ENCODE peak calls at places on chromosomes 12 and 14, in four cellular contexts. One of them, this sample, is unnamed.

GRCh38 chr14:38419579-38419978 is 163.7 kb upstream of the CLEC14A start:
- DNase-seq in tibial nerve: no peak
- DNase-seq in activated CD8-positive, alpha-beta T cell treated with anti-CD3 and anti-CD28 coated beads for 36 hours: no peak
- DNase-seq in nephron progenitor cell: no peak
- DNase-seq in this sample: no peak

GRCh38 chr14:100604709-100605108 is 17.5 kb upstream of the BEGAIN start:
- DNase-seq in tibial nerve: no peak
- DNase-seq in activated CD8-positive, alpha-beta T cell treated with anti-CD3 and anti-CD28 coated beads for 36 hours: no peak
- DNase-seq in nephron progenitor cell: no peak
- DNase-seq in this sample: no peak

GRCh38 chr14:29016050-29016900 is 249.7 kb downstream of the FOXG1 start:
- DNase-seq in tibial nerve: no peak
- DNase-seq in activated CD8-positive, alpha-beta T cell treated with anti-CD3 and anti-CD28 coated beads for 36 hours: peak
- DNase-seq in nephron progenitor cell: peak
- DNase-seq in this sample: peak

GRCh38 chr12:114481200-114481535 is 75.2 kb upstream of the TBX5 start:
- DNase-seq in tibial nerve: no peak
- DNase-seq in activated CD8-positive, alpha-beta T cell treated with anti-CD3 and anti-CD28 coated beads for 36 hours: no peak
- DNase-seq in nephron progenitor cell: peak
- DNase-seq in this sample: no peak

GRCh38 chr14:69535230-69535848 is 39.3 kb downstream of the CCDC177 start:
- DNase-seq in tibial nerve: peak
- DNase-seq in activated CD8-positive, alpha-beta T cell treated with anti-CD3 and anti-CD28 coated beads for 36 hours: no peak
- DNase-seq in nephron progenitor cell: peak
- DNase-seq in this sample: no peak

GRCh38 chr14:36807727-36808126 is 146.1 kb downstream of the PAX9 start:
- DNase-seq in tibial nerve: no peak
- DNase-seq in activated CD8-positive, alpha-beta T cell treated with anti-CD3 and anti-CD28 coated beads for 36 hours: no peak
- DNase-seq in nephron progenitor cell: no peak
- DNase-seq in this sample: no peak

GRCh38 chr12:93315907-93316622 is 61.7 kb upstream of the NUDT4 start:
- DNase-seq in tibial nerve: no peak
- DNase-seq in activated CD8-positive, alpha-beta T cell treated with anti-CD3 and anti-CD28 coated beads for 36 hours: no peak
- DNase-seq in nephron progenitor cell: no peak
- DNase-seq in this sample: no peak

GRCh38 chr12:96751626-96752025 is 155.4 kb upstream of the NEDD1 start:
- DNase-seq in tibial nerve: no peak
- DNase-seq in activated CD8-positive, alpha-beta T cell treated with anti-CD3 and anti-CD28 coated beads for 36 hours: no peak
- DNase-seq in nephron progenitor cell: no peak
- DNase-seq in this sample: no peak

GRCh38 chr12:101969-102878 is 35.7 kb downstream of the IQSEC3 start:
- DNase-seq in tibial nerve: no peak
- DNase-seq in activated CD8-positive, alpha-beta T cell treated with anti-CD3 and anti-CD28 coated beads for 36 hours: peak
- DNase-seq in nephron progenitor cell: peak
- DNase-seq in this sample: peak

GRCh38 chr14:66842911-66843572 is 335.1 kb downstream of the GPHN start:
- DNase-seq in tibial nerve: no peak
- DNase-seq in activated CD8-positive, alpha-beta T cell treated with anti-CD3 and anti-CD28 coated beads for 36 hours: no peak
- DNase-seq in nephron progenitor cell: no peak
- DNase-seq in this sample: no peak

GRCh38 chr14:37343307-37344094 is 145.8 kb downstream of the MIPOL1 start:
- DNase-seq in tibial nerve: no peak
- DNase-seq in activated CD8-positive, alpha-beta T cell treated with anti-CD3 and anti-CD28 coated beads for 36 hours: no peak
- DNase-seq in nephron progenitor cell: no peak
- DNase-seq in this sample: no peak

GRCh38 chr12:40693503-40693863 is 1.2 kb downstream of the CNTN1 start:
- DNase-seq in tibial nerve: peak
- DNase-seq in activated CD8-positive, alpha-beta T cell treated with anti-CD3 and anti-CD28 coated beads for 36 hours: no peak
- DNase-seq in nephron progenitor cell: peak
- DNase-seq in this sample: no peak

GRCh38 chr12:111428728-111429175 is 23.0 kb downstream of the SH2B3 start:
- DNase-seq in tibial nerve: no peak
- DNase-seq in activated CD8-positive, alpha-beta T cell treated with anti-CD3 and anti-CD28 coated beads for 36 hours: peak
- DNase-seq in nephron progenitor cell: no peak
- DNase-seq in this sample: no peak

GRCh38 chr14:89282191-89282590 is 134.8 kb downstream of the FOXN3 start:
- DNase-seq in tibial nerve: no peak
- DNase-seq in activated CD8-positive, alpha-beta T cell treated with anti-CD3 and anti-CD28 coated beads for 36 hours: no peak
- DNase-seq in nephron progenitor cell: no peak
- DNase-seq in this sample: no peak

GRCh38 chr14:91728616-91729183 is 3.2 kb downstream of the CATSPERB start:
- DNase-seq in tibial nerve: no peak
- DNase-seq in activated CD8-positive, alpha-beta T cell treated with anti-CD3 and anti-CD28 coated beads for 36 hours: no peak
- DNase-seq in nephron progenitor cell: no peak
- DNase-seq in this sample: peak

GRCh38 chr14:90573385-90574105 is 176.7 kb downstream of the CALM1 start:
- DNase-seq in tibial nerve: no peak
- DNase-seq in activated CD8-positive, alpha-beta T cell treated with anti-CD3 and anti-CD28 coated beads for 36 hours: no peak
- DNase-seq in nephron progenitor cell: no peak
- DNase-seq in this sample: no peak

GRCh38 chr12:9634177-9634803 is 26.6 kb upstream of the KLRB1 start:
- DNase-seq in tibial nerve: peak
- DNase-seq in activated CD8-positive, alpha-beta T cell treated with anti-CD3 and anti-CD28 coated beads for 36 hours: peak
- DNase-seq in nephron progenitor cell: peak
- DNase-seq in this sample: peak

GRCh38 chr14:58629273-58629672 is 8.5 kb upstream of the DACT1 start:
- DNase-seq in tibial nerve: no peak
- DNase-seq in activated CD8-positive, alpha-beta T cell treated with anti-CD3 and anti-CD28 coated beads for 36 hours: no peak
- DNase-seq in nephron progenitor cell: no peak
- DNase-seq in this sample: no peak

GRCh38 chr12:102364709-102365108 is 115.7 kb downstream of the IGF1 start:
- DNase-seq in tibial nerve: no peak
- DNase-seq in activated CD8-positive, alpha-beta T cell treated with anti-CD3 and anti-CD28 coated beads for 36 hours: no peak
- DNase-seq in nephron progenitor cell: no peak
- DNase-seq in this sample: no peak

GRCh38 chr14:23439107-23439835 is 3.8 kb upstream of the MYH7 start:
- DNase-seq in tibial nerve: no peak
- DNase-seq in activated CD8-positive, alpha-beta T cell treated with anti-CD3 and anti-CD28 coated beads for 36 hours: no peak
- DNase-seq in nephron progenitor cell: no peak
- DNase-seq in this sample: no peak

GRCh38 chr12:18387706-18388105 is 126.4 kb downstream of the PIK3C2G start:
- DNase-seq in tibial nerve: no peak
- DNase-seq in activated CD8-positive, alpha-beta T cell treated with anti-CD3 and anti-CD28 coated beads for 36 hours: no peak
- DNase-seq in nephron progenitor cell: no peak
- DNase-seq in this sample: no peak

GRCh38 chr12:52221912-52222457 is 11.1 kb upstream of the KRT7 start:
- DNase-seq in tibial nerve: no peak
- DNase-seq in activated CD8-positive, alpha-beta T cell treated with anti-CD3 and anti-CD28 coated beads for 36 hours: peak
- DNase-seq in nephron progenitor cell: peak
- DNase-seq in this sample: peak

GRCh38 chr12:40224439-40225291 is at the start of gene LRRK2:
- DNase-seq in tibial nerve: peak
- DNase-seq in activated CD8-positive, alpha-beta T cell treated with anti-CD3 and anti-CD28 coated beads for 36 hours: peak
- DNase-seq in nephron progenitor cell: peak
- DNase-seq in this sample: peak

GRCh38 chr12:55686366-55687010 is 21.2 kb downstream of the ITGA7 start:
- DNase-seq in tibial nerve: no peak
- DNase-seq in activated CD8-positive, alpha-beta T cell treated with anti-CD3 and anti-CD28 coated beads for 36 hours: no peak
- DNase-seq in nephron progenitor cell: no peak
- DNase-seq in this sample: no peak

GRCh38 chr14:69093551-69094421 is 59.1 kb downstream of the DCAF5 start:
- DNase-seq in tibial nerve: no peak
- DNase-seq in activated CD8-positive, alpha-beta T cell treated with anti-CD3 and anti-CD28 coated beads for 36 hours: no peak
- DNase-seq in nephron progenitor cell: no peak
- DNase-seq in this sample: no peak

GRCh38 chr12:104656921-104657320 is 200.2 kb downstream of the CHST11 start:
- DNase-seq in tibial nerve: no peak
- DNase-seq in activated CD8-positive, alpha-beta T cell treated with anti-CD3 and anti-CD28 coated beads for 36 hours: no peak
- DNase-seq in nephron progenitor cell: no peak
- DNase-seq in this sample: no peak

GRCh38 chr14:37824936-37825698 is 229.7 kb downstream of the TTC6 start:
- DNase-seq in tibial nerve: no peak
- DNase-seq in activated CD8-positive, alpha-beta T cell treated with anti-CD3 and anti-CD28 coated beads for 36 hours: no peak
- DNase-seq in nephron progenitor cell: no peak
- DNase-seq in this sample: no peak

GRCh38 chr12:79857675-79858074 is 77.2 kb downstream of the PPP1R12A start:
- DNase-seq in tibial nerve: no peak
- DNase-seq in activated CD8-positive, alpha-beta T cell treated with anti-CD3 and anti-CD28 coated beads for 36 hours: no peak
- DNase-seq in nephron progenitor cell: no peak
- DNase-seq in this sample: no peak

GRCh38 chr12:1272132-1272531 is 281.1 kb downstream of the ERC1 start:
- DNase-seq in tibial nerve: no peak
- DNase-seq in activated CD8-positive, alpha-beta T cell treated with anti-CD3 and anti-CD28 coated beads for 36 hours: peak
- DNase-seq in nephron progenitor cell: no peak
- DNase-seq in this sample: peak

GRCh38 chr14:26554069-26554772 is 43.6 kb downstream of the NOVA1 start:
- DNase-seq in tibial nerve: no peak
- DNase-seq in activated CD8-positive, alpha-beta T cell treated with anti-CD3 and anti-CD28 coated beads for 36 hours: no peak
- DNase-seq in nephron progenitor cell: no peak
- DNase-seq in this sample: no peak

GRCh38 chr14:60222820-60223219 is 26.2 kb upstream of the PPM1A start:
- DNase-seq in tibial nerve: no peak
- DNase-seq in activated CD8-positive, alpha-beta T cell treated with anti-CD3 and anti-CD28 coated beads for 36 hours: no peak
- DNase-seq in nephron progenitor cell: no peak
- DNase-seq in this sample: no peak

GRCh38 chr12:29039013-29039412 is 110.1 kb upstream of the FAR2 start:
- DNase-seq in tibial nerve: no peak
- DNase-seq in activated CD8-positive, alpha-beta T cell treated with anti-CD3 and anti-CD28 coated beads for 36 hours: no peak
- DNase-seq in nephron progenitor cell: no peak
- DNase-seq in this sample: no peak

GRCh38 chr12:87231818-87232217 is 797.4 kb downstream of the C12orf50 start:
- DNase-seq in tibial nerve: no peak
- DNase-seq in activated CD8-positive, alpha-beta T cell treated with anti-CD3 and anti-CD28 coated beads for 36 hours: no peak
- DNase-seq in nephron progenitor cell: no peak
- DNase-seq in this sample: no peak

GRCh38 chr14:22098435-22098834 is 424.8 kb upstream of the OR4E1 start:
- DNase-seq in tibial nerve: no peak
- DNase-seq in activated CD8-positive, alpha-beta T cell treated with anti-CD3 and anti-CD28 coated beads for 36 hours: no peak
- DNase-seq in nephron progenitor cell: no peak
- DNase-seq in this sample: no peak

This sample was measured in activated CD4-positive, alpha-beta T cell treated with anti-CD3 and anti-CD28 coated beads for 48 hours.